ENCODE peak calls at places on chromosomes 2 and 18, in four cellular contexts. U is K562; O is HCT116; N is CD4-positive, CD25-positive, alpha-beta regulatory T cell. Q is an unnamed sample.
A peak's percentile ranks its signal among the peaks of the same experiment; 100 is the strongest.

GRCh38 chr2:189648846-189649529 is 12.3 kb upstream of the ASNSD1 start:
- DNase-seq in O (no peak), U (no peak), N (no peak), Q (no peak)

GRCh38 chr2:106277426-106277825 is 83.3 kb upstream of the UXS1 start:
- DNase-seq in N (no peak), O (no peak), U (no peak), Q (no peak)

GRCh38 chr2:101831351-101831865 is 133.9 kb downstream of the MAP4K4 start:
- DNase-seq in N (peak; percentile 60), U (peak; percentile 57), O (peak; percentile 26), Q (peak; percentile 52)

GRCh38 chr2:231648579-231649174 is 56.0 kb downstream of the TEX44 start:
- DNase-seq in N (peak; percentile 38), O (peak; percentile 78), U (no peak), Q (peak; percentile 78)

GRCh38 chr2:160399880-160400279 is 93.7 kb downstream of the RBMS1 start:
- DNase-seq in O (no peak), U (no peak), N (no peak), Q (no peak)

GRCh38 chr2:5546176-5546575 is 146.0 kb upstream of the SOX11 start:
- DNase-seq in O (no peak), N (no peak), U (no peak), Q (no peak)

GRCh38 chr18:34978953-34979608 is 62.1 kb upstream of the MAPRE2 start:
- DNase-seq in U (peak; percentile 72), O (peak; percentile 97), N (no peak), Q (peak; percentile 52)

GRCh38 chr2:241863021-241863954 is 4.6 kb upstream of the PDCD1 start:
- DNase-seq in O (no peak), U (no peak), N (no peak), Q (peak; percentile 4)

GRCh38 chr2:25388491-25388890 is 46.8 kb upstream of the DNMT3A start:
- DNase-seq in O (no peak), U (no peak), N (no peak), Q (no peak)

GRCh38 chr18:2893056-2893455 is 46.2 kb downstream of the EMILIN2 start:
- DNase-seq in U (no peak), O (no peak), N (no peak), Q (no peak)

GRCh38 chr2:206259615-206260426 is 14.6 kb upstream of the ZDBF2 start:
- DNase-seq in U (no peak), N (no peak), O (no peak), Q (no peak)

GRCh38 chr2:29080886-29081743 is 6.8 kb upstream of the PCARE start:
- DNase-seq in U (no peak), O (no peak), N (no peak), Q (no peak)

GRCh38 chr2:19900536-19901200 is 1.1 kb downstream of the TTC32 start:
- DNase-seq in U (no peak), N (peak; percentile 56), O (no peak), Q (no peak)

GRCh38 chr2:217886720-217887309 is 116.0 kb downstream of the TNS1 start:
- DNase-seq in O (peak; percentile 48), U (peak; percentile 59), N (peak; percentile 45), Q (peak; percentile 79)

GRCh38 chr2:136377423-136378382 is 259.8 kb upstream of the CXCR4 start:
- DNase-seq in U (no peak), N (no peak), O (no peak), Q (no peak)

GRCh38 chr2:114006460-114006859 is 116.6 kb downstream of the ACTR3 start:
- DNase-seq in N (no peak), U (no peak), O (no peak), Q (no peak)

GRCh38 chr18:76875390-76876330 is 53.3 kb downstream of the ZNF236 start:
- DNase-seq in N (peak; percentile 37), O (peak; percentile 28), U (peak; percentile 24), Q (peak; percentile 44)

GRCh38 chr2:229084467-229084866 is 186.6 kb downstream of the PID1 start:
- DNase-seq in N (no peak), U (no peak), O (no peak), Q (no peak)

GRCh38 chr2:200765139-200765951 is 46.4 kb upstream of the BZW1 start:
- DNase-seq in U (no peak), O (peak; percentile 88), N (no peak), Q (peak; percentile 30)

GRCh38 chr2:46001741-46002506 is 295.3 kb upstream of the EPAS1 start:
- DNase-seq in U (no peak), N (no peak), O (no peak), Q (no peak)

GRCh38 chr2:217688494-217688893 is 314.3 kb downstream of the TNS1 start:
- DNase-seq in O (no peak), N (no peak), U (no peak), Q (no peak)

GRCh38 chr2:74887445-74887951 is 53.6 kb downstream of the HK2 start:
- DNase-seq in N (no peak), U (no peak), O (no peak), Q (no peak)

GRCh38 chr18:74897971-74898657 is 300.4 kb downstream of the ZNF407 start:
- DNase-seq in U (no peak), O (no peak), N (no peak), Q (no peak)

GRCh38 chr18:62001396-62001795 is 108.6 kb upstream of the RNF152 start:
- DNase-seq in U (no peak), N (no peak), O (no peak), Q (no peak)

GRCh38 chr2:222862915-222863544 is 2.2 kb downstream of the ACSL3 start:
- DNase-seq in O (no peak), U (no peak), N (no peak), Q (no peak)

DNA sequence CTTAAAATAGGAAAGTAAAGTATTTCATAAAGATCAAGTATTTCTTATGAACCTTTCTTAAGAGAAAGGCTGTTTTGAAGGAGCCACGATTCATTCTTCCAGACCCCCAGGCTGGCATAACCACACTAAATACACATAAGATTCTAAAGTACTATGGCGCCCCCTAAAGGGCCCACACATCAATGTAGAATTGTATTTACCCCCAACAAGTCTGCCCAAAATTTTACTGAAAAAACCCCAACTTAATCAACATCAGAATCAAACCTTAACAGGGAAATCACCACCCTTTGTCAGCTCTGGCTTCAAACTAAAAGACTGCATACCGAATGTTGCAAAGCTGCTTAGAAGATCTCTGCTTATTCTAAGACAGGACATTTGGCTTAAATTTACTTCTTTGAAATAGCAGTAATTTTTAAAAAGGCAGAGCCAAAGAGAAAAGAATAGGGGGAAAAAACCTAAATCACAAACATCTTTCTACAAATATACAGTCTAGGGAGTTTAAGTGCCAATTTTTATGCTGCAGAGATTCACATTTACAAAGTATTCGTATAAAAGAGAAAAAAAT is 20.4 kb upstream of the BCL2 start:
- DNase-seq in O (peak; percentile 10), N (peak; percentile 51), U (peak; percentile 14), Q (peak; percentile 60)
- H3K36me3 ChIP-seq in O (peaks cover 29% of the 10 kb centered on the region), N (peaks cover 70% of the 10 kb centered on the region), U (peaks cover 50% of the 10 kb centered on the region), Q (no peaks in the 10 kb centered on the region)

GRCh38 chr2:99899058-99899855 is 243.1 kb downstream of the AFF3 start:
- DNase-seq in O (no peak), N (no peak), U (no peak), Q (no peak)

GRCh38 chr2:99900589-99900988 is 241.8 kb downstream of the AFF3 start:
- DNase-seq in N (no peak), O (no peak), U (no peak), Q (no peak)

GRCh38 chr2:99898649-99899048 is 243.7 kb downstream of the AFF3 start:
- DNase-seq in U (no peak), N (no peak), O (no peak), Q (no peak)
- H3K4me3 ChIP-seq in U (no peak overlapping the region), N (no peak overlapping the region), O (no peak overlapping the region), Q (no peak overlapping the region)

DNA sequence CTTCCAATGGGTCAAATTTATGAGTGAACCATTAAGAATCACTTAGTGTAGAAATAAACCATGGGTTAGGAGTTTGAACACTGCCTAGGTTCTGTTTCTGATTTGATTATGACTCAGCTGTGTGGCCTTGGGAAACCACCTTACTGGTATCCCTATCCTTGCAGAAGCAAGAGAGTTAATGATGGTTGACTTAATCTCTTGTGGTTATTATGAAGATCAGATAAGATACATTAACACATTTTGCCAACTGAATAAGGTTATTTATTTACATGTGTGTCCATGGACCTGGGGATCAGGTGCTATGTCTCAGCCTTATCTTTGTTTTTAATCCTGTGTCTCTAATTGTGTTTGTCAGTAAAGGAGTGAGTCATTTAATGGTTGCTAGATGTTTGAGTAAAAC is 5.4 kb upstream of the KCNJ13 start:
- DNase-seq in O (no peak), N (peak; percentile 4), U (no peak), Q (no peak)
- H3K36me3 ChIP-seq in O (no peaks in the 10 kb centered on the region), N (peaks cover 16% of the 10 kb centered on the region), U (peaks cover 22% of the 10 kb centered on the region), Q (peaks cover 6% of the 10 kb centered on the region)

GRCh38 chr2:15222856-15223255 is 338.3 kb downstream of the NBAS start:
- DNase-seq in U (no peak), O (no peak), N (no peak), Q (no peak)
- H3K4me3 ChIP-seq in U (no peak overlapping the region), O (no peak overlapping the region), N (no peak overlapping the region), Q (no peak overlapping the region)

DNA sequence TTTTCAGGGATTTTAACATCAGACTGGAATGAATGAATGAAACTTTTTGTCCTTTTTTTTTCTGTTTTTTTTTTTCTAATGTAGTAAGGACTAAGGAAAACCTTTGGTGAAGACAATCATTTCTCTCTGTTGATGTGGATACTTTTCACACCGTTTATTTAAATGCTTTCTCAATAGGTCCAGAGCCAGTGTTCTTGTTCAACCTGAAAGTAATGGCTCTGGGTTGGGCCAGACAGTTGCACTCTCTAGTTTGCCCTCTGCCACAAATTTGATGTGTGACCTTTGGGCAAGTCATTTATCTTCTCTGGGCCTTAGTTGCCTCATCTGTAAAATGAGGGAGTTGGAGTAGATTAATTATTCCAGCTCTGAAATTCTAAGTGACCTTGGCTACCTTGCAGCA is 53.4 kb downstream of the SMAD4 start:
- DNase-seq in O (no peak), U (no peak), N (no peak), Q (no peak)
- H3K36me3 ChIP-seq in O (peaks cover 33% of the 10 kb centered on the region), U (peaks cover 53% of the 10 kb centered on the region), N (peaks cover 59% of the 10 kb centered on the region), Q (no peaks in the 10 kb centered on the region)